ENCODE peak calls at places on chromosome X, in nine cellular contexts. J is heart left ventricle, E is body of pancreas, C is tibial nerve, S is foreskin keratinocyte, U is fibroblast of mammary gland, F is MCF 10A, V is dorsolateral prefrontal cortex, L is foreskin fibroblast. Z is an unnamed sample.

GRCh38 chrX:67555578-67556203 is 11.9 kb downstream of the AR start:
- DNase-seq in J (no peak), E (peak), C (no peak), S (no peak), U (peak), F (peak), V (no peak), L (no peak), Z (no peak)

GRCh38 chrX:26597981-26598380 is 382.0 kb downstream of the MAGEB5 start:
- DNase-seq in J (no peak), E (no peak), C (no peak), S (peak), U (no peak), F (no peak), V (no peak), L (no peak), Z (no peak)

GRCh38 chrX:28922106-28922505 is 334.9 kb downstream of the IL1RAPL1 start:
- DNase-seq in J (no peak), E (no peak), C (no peak), S (no peak), U (no peak), F (no peak), V (no peak), L (no peak), Z (no peak)

GRCh38 chrX:1360171-1360570 is 23.6 kb downstream of the IL3RA start:
- DNase-seq in J (no peak), E (no peak), C (no peak), S (no peak), U (no peak), F (no peak), V (no peak), L (no peak), Z (no peak)

GRCh38 chrX:37684426-37684825 is 1.2 kb upstream of the XK start:
- DNase-seq in J (no peak), E (peak), C (no peak), S (no peak), U (no peak), F (no peak), V (no peak), L (no peak), Z (no peak)

GRCh38 chrX:39205467-39205866 is 404.2 kb downstream of the MID1IP1 start:
- DNase-seq in J (no peak), E (no peak), C (no peak), S (no peak), U (no peak), F (peak), V (no peak), L (no peak), Z (no peak)

GRCh38 chrX:40151211-40152172 is 53.7 kb upstream of the BCOR start:
- DNase-seq in J (no peak), E (peak), C (no peak), S (no peak), U (no peak), F (no peak), V (no peak), L (no peak), Z (no peak)

GRCh38 chrX:48972214-48973164 is 845 bp upstream of the KCND1 start:
- DNase-seq in J (no peak), E (peak), C (peak), S (no peak), U (peak), F (peak), V (no peak), L (peak), Z (no peak)

GRCh38 chrX:104253567-104254441 is 929 bp downstream of the ESX1 start:
- DNase-seq in J (no peak), E (no peak), C (no peak), S (no peak), U (no peak), F (no peak), V (no peak), L (no peak), Z (no peak)

GRCh38 chrX:133350751-133351150 is 64.5 kb downstream of the GPC4 start:
- DNase-seq in J (peak), E (peak), C (peak), S (no peak), U (peak), F (peak), V (no peak), L (no peak), Z (peak)

GRCh38 chrX:16807976-16808542 is 21.8 kb downstream of the TXLNG start:
- DNase-seq in J (no peak), E (no peak), C (no peak), S (no peak), U (peak), F (peak), V (no peak), L (peak), Z (no peak)

GRCh38 chrX:86148024-86148511 is at the start of gene DACH2:
- DNase-seq in J (peak), E (peak), C (peak), S (peak), U (peak), F (no peak), V (peak), L (peak), Z (peak)

GRCh38 chrX:34956915-34957314 is 14.3 kb downstream of the FAM47B start:
- DNase-seq in J (no peak), E (no peak), C (no peak), S (no peak), U (peak), F (peak), V (no peak), L (peak), Z (no peak)

GRCh38 chrX:100979881-100980607 is 10.5 kb downstream of the ARL13A start:
- DNase-seq in J (no peak), E (no peak), C (no peak), S (no peak), U (no peak), F (peak), V (no peak), L (no peak), Z (no peak)

GRCh38 chrX:154040307-154040756 is 20.6 kb upstream of the IRAK1 start:
- DNase-seq in J (no peak), E (no peak), C (no peak), S (peak), U (peak), F (peak), V (no peak), L (peak), Z (no peak)

DNA sequence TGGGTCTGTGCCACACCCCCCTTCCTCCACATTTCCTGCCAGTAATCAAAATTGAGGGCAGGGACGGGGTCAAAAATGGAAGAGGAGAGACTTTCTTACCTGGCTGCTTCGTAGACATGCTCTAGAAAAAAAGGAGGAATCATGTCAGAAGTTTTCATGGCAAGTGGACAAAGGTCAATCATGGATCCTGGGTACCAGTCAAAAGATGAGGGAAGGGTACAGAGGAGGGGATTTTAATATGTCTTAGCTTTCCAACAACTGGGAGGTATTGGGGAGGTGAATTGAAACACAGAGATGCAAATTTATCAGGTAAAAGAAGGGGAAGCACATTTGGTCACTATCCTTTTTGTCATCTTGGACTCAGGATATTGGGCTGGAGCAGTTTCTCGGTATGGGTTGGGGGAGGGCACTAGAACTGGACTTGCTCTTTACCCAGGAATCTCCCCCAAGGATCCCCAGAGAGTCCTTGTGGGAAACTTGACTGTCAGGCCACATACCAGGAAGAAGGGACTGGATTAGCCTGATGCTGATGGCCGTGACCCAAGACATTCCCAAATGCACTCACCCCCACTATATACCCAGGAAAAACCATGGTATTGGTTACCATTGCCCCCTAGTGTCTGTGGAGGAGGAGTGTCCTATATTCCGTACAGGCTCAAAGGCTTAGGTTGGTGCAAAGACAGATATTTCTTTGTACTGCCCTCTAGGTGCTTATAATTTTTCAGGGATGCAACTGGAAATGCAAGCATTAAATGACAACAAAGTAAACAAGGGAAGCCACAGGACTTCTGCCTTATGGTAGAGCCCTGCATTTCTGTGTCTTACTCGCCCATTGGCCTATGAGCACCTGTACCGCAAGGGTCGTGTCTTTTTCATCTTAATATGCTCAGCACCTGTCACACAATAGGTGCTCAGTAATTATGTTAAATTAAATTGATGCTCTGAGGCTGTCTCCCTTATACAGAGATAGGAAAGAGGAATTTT is 16.8 kb downstream of the VSIG4 start:
- DNase-seq in J (no peak), E (no peak), C (no peak), S (no peak), U (no peak), F (peak), V (no peak), L (no peak), Z (no peak)
- TF ChIP-seq CTCF in J (no peak), E (no peak), C (no peak), S (peak), U (peak), F (no peak), V (no peak), L (no peak), Z (no peak)

GRCh38 chrX:117985241-117985640 is 131.4 kb downstream of the KLHL13 start:
- DNase-seq in J (no peak), E (peak), C (no peak), S (no peak), U (no peak), F (no peak), V (no peak), L (no peak), Z (no peak)
- TF ChIP-seq CTCF in J (no peak), E (peak), C (no peak), S (peak), U (peak), F (no peak), V (no peak), L (no peak), Z (no peak)

GRCh38 chrX:7446815-7447214 is 298.9 kb upstream of the PUDP start:
- DNase-seq in J (no peak), E (no peak), C (no peak), S (peak), U (peak), F (peak), V (no peak), L (no peak), Z (no peak)

GRCh38 chrX:7444967-7445366 is 297.0 kb upstream of the PUDP start:
- DNase-seq in J (no peak), E (no peak), C (no peak), S (peak), U (peak), F (peak), V (no peak), L (no peak), Z (no peak)

DNA sequence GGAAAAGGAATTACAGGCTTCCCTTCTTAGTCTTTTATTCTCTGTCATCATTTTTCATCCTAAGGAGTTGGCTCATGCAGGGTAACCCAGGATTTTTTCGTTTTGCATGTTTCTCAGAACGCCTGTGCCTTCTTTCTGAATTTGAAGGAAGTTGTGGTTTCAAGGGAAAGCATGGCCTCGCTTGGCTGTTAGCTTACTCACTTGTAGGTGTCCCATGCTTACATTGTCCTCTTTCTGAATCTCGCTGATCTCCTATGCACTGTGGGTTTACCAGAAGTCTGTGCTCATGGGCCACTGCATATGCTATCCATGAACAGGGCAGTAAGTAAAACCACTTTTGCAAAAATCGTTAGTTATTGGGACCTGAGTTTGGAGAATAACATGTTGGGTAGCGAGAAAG is 300.2 kb upstream of the PUDP start:
- DNase-seq in J (no peak), E (no peak), C (no peak), S (no peak), U (no peak), F (no peak), V (no peak), L (no peak), Z (no peak)
- TF ChIP-seq CTCF in J (no peak), E (no peak), C (no peak), S (no peak), U (no peak), F (no peak), V (no peak), L (no peak), Z (no peak)

DNA sequence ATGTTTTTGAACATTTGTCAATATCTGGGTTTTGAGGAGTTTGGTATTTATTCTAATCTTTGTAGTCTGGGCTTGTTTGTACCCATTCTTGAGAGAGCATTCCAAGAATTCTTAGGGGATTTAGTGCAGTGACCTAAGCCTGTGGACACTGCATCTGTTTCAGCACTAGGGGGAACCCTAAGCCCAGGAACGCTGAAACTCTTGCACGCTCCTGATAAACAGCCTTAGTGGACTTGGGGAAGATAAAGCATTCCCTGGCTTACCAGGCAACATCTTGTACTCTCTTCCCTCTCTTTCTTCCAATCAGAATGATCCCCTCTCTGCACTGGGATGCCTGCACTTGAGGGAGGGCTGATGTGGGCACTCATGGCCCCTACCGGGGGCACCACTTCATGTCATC is 654.9 kb upstream of the HTR2C start:
- DNase-seq in J (no peak), E (peak), C (no peak), S (peak), U (peak), F (peak), V (no peak), L (no peak), Z (no peak)
- TF ChIP-seq CTCF in J (no peak), E (no peak), C (no peak), S (peak), U (peak), F (peak), V (peak), L (no peak), Z (no peak)

DNA sequence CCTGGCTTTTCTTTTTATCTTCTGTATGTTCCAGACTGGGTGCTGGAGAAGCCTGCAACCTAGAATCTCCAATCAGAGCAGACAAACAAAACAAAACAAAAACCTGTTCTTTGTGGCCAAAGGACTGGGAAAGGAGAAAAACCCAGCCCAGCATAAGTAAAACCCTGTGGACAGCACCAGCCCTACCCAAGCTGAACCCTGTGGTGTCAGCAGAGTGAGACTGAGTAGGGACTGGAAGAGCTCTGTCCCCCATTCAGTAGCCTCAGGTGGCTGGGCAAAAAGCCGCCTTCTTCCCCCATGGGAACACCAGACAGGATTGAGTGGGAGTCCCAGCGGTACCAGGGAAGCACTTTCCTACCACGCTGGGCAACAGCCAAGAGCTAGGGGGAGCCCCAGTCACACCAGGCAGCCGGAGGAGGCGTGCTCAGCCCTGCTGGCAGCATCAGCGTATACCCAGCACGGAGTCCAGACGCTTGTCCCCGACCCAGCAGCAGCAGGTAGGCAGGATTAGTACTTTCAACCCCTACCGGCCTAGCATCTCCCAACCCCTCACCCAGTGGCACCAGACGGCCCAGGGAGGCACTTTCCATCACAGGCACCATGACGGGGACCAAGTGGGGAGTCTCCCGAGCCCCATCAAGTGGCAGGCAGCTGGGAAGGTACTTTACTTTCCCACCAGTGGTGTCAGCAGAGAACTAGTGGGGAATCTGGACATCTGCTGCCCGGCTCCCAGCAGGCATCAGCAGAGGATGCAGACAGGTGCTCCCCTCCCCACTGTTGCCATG is 8.6 kb upstream of the JADE3 start:
- DNase-seq in J (peak), E (peak), C (peak), S (peak), U (peak), F (peak), V (peak), L (peak), Z (peak)
- TF ChIP-seq CTCF in J (peak), E (peak), C (peak), S (peak), U (peak), F (peak), V (peak), L (peak), Z (no peak)